ENCODE peak calls at places on chromosome 14, in four cellular contexts. B is heart right ventricle, H is WERI-Rb-1, G is transverse colon. U is an unnamed sample.

GRCh38 chr14:75246546-75247285 is 31.9 kb upstream of the FOS start:
- DNase-seq in B (no peak), H (no peak), G (no peak), U (no peak)

GRCh38 chr14:30443368-30444007 is 115.5 kb upstream of the G2E3 start:
- DNase-seq in B (no peak), H (no peak), G (no peak), U (peak; percentile 20)

GRCh38 chr14:38866461-38866860 is 236.6 kb downstream of the SEC23A start:
- DNase-seq in B (no peak), H (no peak), G (no peak), U (no peak)

GRCh38 chr14:31947076-31947475 is 130.0 kb upstream of the ARHGAP5 start:
- DNase-seq in B (no peak), H (no peak), G (no peak), U (no peak)

GRCh38 chr14:79404874-79405273 is 806.4 kb downstream of the DIO2 start:
- DNase-seq in B (no peak), H (no peak), G (no peak), U (peak; percentile 44)

GRCh38 chr14:54475187-54475881 is 13.4 kb downstream of the GMFB start:
- DNase-seq in B (no peak), H (no peak), G (no peak), U (no peak)

GRCh38 chr14:36068777-36069534 is 107.6 kb downstream of the PTCSC3 start:
- DNase-seq in B (no peak), H (no peak), G (no peak), U (peak; percentile 8)

GRCh38 chr14:35932659-35933159 is 106.6 kb downstream of the BRMS1L start:
- DNase-seq in B (no peak), H (no peak), G (peak; percentile 11), U (no peak)

GRCh38 chr14:61925043-61925442 is 162.8 kb downstream of the SNAPC1 start:
- DNase-seq in B (no peak), H (peak; percentile 65), G (no peak), U (peak; percentile 28)

GRCh38 chr14:91473046-91473445 is 37.1 kb downstream of the PPP4R3A start:
- DNase-seq in B (no peak), H (no peak), G (no peak), U (no peak)

GRCh38 chr14:23306113-23306411 is 571 bp upstream of the BCL2L2 start:
- DNase-seq in B (no peak), H (no peak), G (no peak), U (no peak)

GRCh38 chr14:49449749-49450148 is 136.4 kb downstream of the RPS29 start:
- DNase-seq in B (no peak), H (no peak), G (no peak), U (no peak)

GRCh38 chr14:58785741-58786140 is 148.0 kb downstream of the DACT1 start:
- DNase-seq in B (no peak), H (peak; percentile 72), G (no peak), U (no peak)

GRCh38 chr14:75344396-75344795 is 65.8 kb downstream of the FOS start:
- DNase-seq in B (no peak), H (no peak), G (no peak), U (no peak)

GRCh38 chr14:96617635-96618034 is 115.5 kb downstream of the PAPOLA start:
- DNase-seq in B (no peak), H (no peak), G (no peak), U (no peak)

DNA sequence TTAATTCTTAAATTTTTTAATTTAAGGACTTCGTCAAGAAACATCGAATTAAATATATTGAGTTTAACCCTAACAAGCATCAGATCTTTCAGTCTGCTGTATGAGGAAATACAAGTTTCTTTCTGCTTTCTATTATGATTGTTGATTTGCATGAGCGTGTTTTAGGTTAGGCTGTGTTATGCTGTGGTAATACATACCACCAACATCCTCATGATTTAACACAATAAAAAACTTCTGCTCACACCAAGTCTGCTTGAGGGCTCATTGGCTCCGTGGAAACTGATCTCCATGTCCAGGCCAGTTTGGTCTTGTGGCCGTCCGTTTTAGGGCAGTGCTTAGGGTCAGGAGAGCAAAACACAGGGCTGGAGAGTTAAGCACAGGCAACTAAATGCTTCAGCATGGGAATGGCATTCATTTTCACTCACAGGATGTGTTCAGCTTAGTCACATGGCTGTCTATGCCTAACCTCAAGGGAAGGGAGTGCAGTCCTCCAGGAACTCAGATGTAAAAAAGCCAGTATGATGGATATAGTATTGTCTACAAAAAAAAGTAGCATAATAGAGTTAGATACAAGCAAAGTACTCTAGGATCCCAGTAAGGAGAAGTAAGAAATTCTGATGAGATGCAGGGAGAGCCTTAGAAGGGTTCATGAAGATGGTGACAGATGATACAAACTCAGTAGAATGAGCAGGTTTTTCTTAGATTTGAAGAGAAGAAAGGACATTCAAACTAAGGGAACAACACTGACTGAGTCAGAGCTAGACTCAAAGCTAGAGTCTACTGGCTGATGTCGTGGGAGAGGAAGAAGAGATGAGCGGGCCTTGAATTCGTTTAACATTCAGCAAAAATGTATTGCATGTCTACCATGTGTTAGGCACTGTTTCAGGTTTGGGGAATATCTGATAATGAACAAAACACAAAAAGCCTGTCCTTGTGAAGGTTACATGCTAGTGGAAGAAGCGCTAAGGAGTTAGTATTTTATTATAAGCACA is 16.3 kb downstream of the MARK3 start:
- DNase-seq in B (peak; percentile 16), H (no peak), G (no peak), U (peak; percentile 77)
- H3K27ac ChIP-seq in B (peak overlapping the region; percentile 61), H (no peak overlapping the region), G (no peak overlapping the region), U (peak overlapping the region; percentile 86)

GRCh38 chr14:73743431-73743931 is 29.3 kb upstream of the PNMA1 start:
- DNase-seq in B (no peak), H (no peak), G (peak; percentile 75), U (no peak)
- H3K27ac ChIP-seq in B (peak overlapping the region; percentile 85), H (no peak overlapping the region), G (peak overlapping the region; percentile 100), U (no peak overlapping the region)

GRCh38 chr14:101823081-101823480 is 61.6 kb downstream of the PPP2R5C start:
- DNase-seq in B (no peak), H (no peak), G (no peak), U (no peak)
- H3K27ac ChIP-seq in B (peak overlapping the region; percentile 80), H (no peak overlapping the region), G (peak overlapping the region; percentile 87), U (no peak overlapping the region)

DNA sequence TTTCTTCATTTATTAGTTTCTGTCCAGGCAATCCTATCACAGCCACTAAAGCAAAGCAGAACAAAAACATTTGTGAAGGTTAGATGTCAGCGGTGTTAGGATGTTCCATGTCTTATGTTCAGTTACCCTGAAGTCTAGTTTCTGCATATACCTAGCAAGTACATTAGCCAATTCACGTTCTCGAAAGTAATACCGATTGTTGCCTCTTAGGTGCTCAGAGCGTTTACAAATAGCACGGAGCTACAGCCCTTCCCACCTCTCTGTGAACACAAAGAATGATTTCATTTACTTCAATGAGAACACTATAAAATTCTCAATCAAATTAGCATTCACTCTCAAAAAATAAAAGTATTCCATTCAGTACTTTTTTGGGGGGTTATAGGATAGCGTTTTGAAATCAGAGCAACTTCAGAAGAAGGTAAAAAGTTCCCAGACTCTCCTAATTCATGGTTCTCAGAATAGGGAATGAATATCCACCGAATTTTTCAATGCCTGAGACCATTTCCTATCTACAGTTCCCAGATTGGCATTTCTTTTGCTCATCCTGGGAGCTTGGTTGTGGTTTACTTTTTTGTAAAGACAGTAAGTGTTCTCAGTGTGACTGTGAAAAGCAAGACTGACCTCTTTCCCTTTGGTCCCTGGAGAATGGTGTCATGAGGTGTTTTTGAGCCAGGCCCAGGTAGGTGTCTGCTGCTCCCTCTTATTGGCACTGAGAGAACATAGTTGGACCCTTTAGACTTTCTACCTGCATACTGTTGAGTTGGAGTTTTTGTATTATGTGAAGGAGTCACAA is 488.0 kb upstream of the RGS6 start:
- DNase-seq in B (no peak), H (no peak), G (no peak), U (no peak)
- H3K27ac ChIP-seq in B (no peak overlapping the region), H (no peak overlapping the region), G (no peak overlapping the region), U (no peak overlapping the region)

GRCh38 chr14:87691482-87691881 is 301.5 kb downstream of the GALC start:
- DNase-seq in B (peak; percentile 6), H (no peak), G (no peak), U (no peak)

GRCh38 chr14:87686736-87687135 is 306.2 kb downstream of the GALC start:
- DNase-seq in B (no peak), H (no peak), G (no peak), U (no peak)

GRCh38 chr14:87690076-87690661 is 302.8 kb downstream of the GALC start:
- DNase-seq in B (no peak), H (peak; percentile 58), G (no peak), U (no peak)

GRCh38 chr14:87687338-87687876 is 305.6 kb downstream of the GALC start:
- DNase-seq in B (no peak), H (no peak), G (no peak), U (no peak)
- H3K27ac ChIP-seq in B (no peak overlapping the region), H (no peak overlapping the region), G (no peak overlapping the region), U (no peak overlapping the region)

GRCh38 chr14:66005899-66006434 is 480.2 kb upstream of the CCDC196 start:
- DNase-seq in B (no peak), H (no peak), G (no peak), U (no peak)
- H3K27ac ChIP-seq in B (no peak overlapping the region), H (no peak overlapping the region), G (no peak overlapping the region), U (no peak overlapping the region)